ENCODE peak calls at places on chromosomes 12 and 14, in eight cellular contexts. Y is cardiac fibroblast; B is upper lobe of left lung; I is IMR-90; G is choroid plexus epithelial cell; X is breast epithelium; P is CD4-positive, alpha-beta T cell; L is RWPE1. A is an unnamed sample.

GRCh38 chr12:53596920-53597363 is 29.2 kb downstream of the ATF7 start:
- DNase-seq in Y (peak), B (no peak), I (peak), G (peak), X (no peak), P (no peak), L (no peak), A (peak)

GRCh38 chr12:32595251-32595650 is 83.8 kb upstream of the DNM1L start:
- DNase-seq in Y (peak), B (no peak), I (peak), G (peak), X (no peak), P (no peak), L (no peak), A (peak)

GRCh38 chr12:57591567-57592325 is 754 bp downstream of the PIP4K2C start:
- DNase-seq in Y (peak), B (peak), I (peak), G (peak), X (peak), P (no peak), L (no peak), A (no peak)

GRCh38 chr12:53892760-53893159 is 45.9 kb upstream of the HOXC13 start:
- DNase-seq in Y (no peak), B (no peak), I (no peak), G (no peak), X (no peak), P (no peak), L (no peak), A (no peak)

GRCh38 chr12:26466709-26467108 is 271.3 kb downstream of the SSPN start:
- DNase-seq in Y (no peak), B (no peak), I (no peak), G (peak), X (no peak), P (no peak), L (no peak), A (no peak)

GRCh38 chr12:52015393-52016081 is 8.8 kb downstream of the TAMALIN start:
- DNase-seq in Y (no peak), B (peak), I (no peak), G (no peak), X (no peak), P (no peak), L (no peak), A (no peak)

GRCh38 chr12:124868252-124868965 is 4.7 kb upstream of the SCARB1 start:
- DNase-seq in Y (no peak), B (no peak), I (no peak), G (no peak), X (no peak), P (no peak), L (no peak), A (no peak)

GRCh38 chr12:92136883-92137582 is 8.6 kb downstream of the BTG1 start:
- DNase-seq in Y (peak), B (no peak), I (peak), G (peak), X (no peak), P (no peak), L (peak), A (peak)

GRCh38 chr12:76198839-76199238 is 114.4 kb upstream of the NAP1L1 start:
- DNase-seq in Y (no peak), B (no peak), I (no peak), G (no peak), X (no peak), P (no peak), L (no peak), A (no peak)

GRCh38 chr14:38255673-38256357 is at the start of gene CLEC14A:
- DNase-seq in Y (no peak), B (peak), I (no peak), G (peak), X (peak), P (peak), L (no peak), A (no peak)

GRCh38 chr12:57145460-57146059 is 1.9 kb downstream of the LRP1-AS start:
- DNase-seq in Y (no peak), B (no peak), I (no peak), G (no peak), X (no peak), P (no peak), L (no peak), A (no peak)

GRCh38 chr12:118060301-118061010 is 523 bp downstream of the WSB2 start:
- DNase-seq in Y (peak), B (peak), I (no peak), G (no peak), X (peak), P (peak), L (peak), A (no peak)

GRCh38 chr12:52444647-52445595 is 7.0 kb downstream of the KRT6B start:
- DNase-seq in Y (no peak), B (no peak), I (no peak), G (no peak), X (no peak), P (no peak), L (no peak), A (no peak)

GRCh38 chr12:112978163-112979081 is at the start of gene OAS2:
- DNase-seq in Y (peak), B (peak), I (peak), G (peak), X (peak), P (peak), L (peak), A (peak)

GRCh38 chr12:72872488-72872887 is 600.3 kb downstream of the TRHDE start:
- DNase-seq in Y (no peak), B (no peak), I (no peak), G (no peak), X (no peak), P (no peak), L (no peak), A (no peak)

GRCh38 chr14:75334191-75335051 is 55.8 kb downstream of the FOS start:
- DNase-seq in Y (peak), B (no peak), I (peak), G (peak), X (no peak), P (peak), L (no peak), A (no peak)

GRCh38 chr12:77122236-77122635 is 56.9 kb upstream of the E2F7 start:
- DNase-seq in Y (peak), B (no peak), I (peak), G (peak), X (no peak), P (no peak), L (peak), A (peak)

GRCh38 chr14:34673702-34674101 is 40.7 kb downstream of the CFL2 start:
- DNase-seq in Y (no peak), B (no peak), I (no peak), G (no peak), X (no peak), P (no peak), L (no peak), A (no peak)

GRCh38 chr14:50954811-50955372 is 10.6 kb upstream of the PYGL start:
- DNase-seq in Y (peak), B (no peak), I (peak), G (peak), X (no peak), P (no peak), L (peak), A (peak)

GRCh38 chr14:40394634-40395340 is 962.6 kb upstream of the FBXO33 start:
- DNase-seq in Y (peak), B (no peak), I (no peak), G (no peak), X (no peak), P (no peak), L (no peak), A (no peak)

GRCh38 chr12:3017281-3017680 is 58.1 kb downstream of the TEAD4 start:
- DNase-seq in Y (no peak), B (peak), I (no peak), G (no peak), X (no peak), P (no peak), L (no peak), A (no peak)

GRCh38 chr12:116916714-116917114 is 6.0 kb downstream of the FBXW8 start:
- DNase-seq in Y (peak), B (no peak), I (peak), G (peak), X (no peak), P (peak), L (peak), A (peak)

GRCh38 chr12:63802012-63802608 is 22.4 kb downstream of the RXYLT1 start:
- DNase-seq in Y (peak), B (no peak), I (peak), G (peak), X (no peak), P (no peak), L (peak), A (peak)
- TF ChIP-seq CTCF in Y (peak), B (peak), I (peak), G (peak), X (peak), P (peak), L (peak), A (peak)

DNA sequence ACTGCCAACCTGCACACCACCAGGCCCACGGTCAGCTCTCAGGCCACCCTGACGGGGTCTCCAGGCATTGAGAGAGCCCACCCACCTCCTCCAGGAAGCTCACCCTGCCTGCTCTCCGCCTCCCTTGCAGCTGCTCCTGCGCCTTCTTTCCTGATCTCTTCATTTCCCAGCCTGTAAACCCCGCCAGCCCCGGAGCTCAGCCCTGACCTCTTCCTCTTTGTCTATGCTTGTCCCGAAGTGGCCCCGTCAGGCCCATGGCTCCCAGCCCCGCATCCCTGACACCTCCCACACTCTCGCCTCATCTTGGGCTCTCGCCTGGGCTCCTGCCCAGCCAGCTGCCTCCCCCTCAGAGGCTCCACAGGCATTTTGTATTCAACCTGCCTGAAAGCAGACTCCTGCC is 139.3 kb downstream of the CALM1 start:
- DNase-seq in Y (peak), B (peak), I (no peak), G (no peak), X (no peak), P (no peak), L (no peak), A (no peak)
- TF ChIP-seq CTCF in Y (no peak), B (no peak), I (no peak), G (no peak), X (no peak), P (no peak), L (no peak), A (no peak)

GRCh38 chr12:51004504-51004903 is 21.7 kb downstream of the SLC11A2 start:
- DNase-seq in Y (no peak), B (no peak), I (no peak), G (no peak), X (no peak), P (no peak), L (no peak), A (no peak)
- TF ChIP-seq CTCF in Y (no peak), B (no peak), I (no peak), G (no peak), X (no peak), P (no peak), L (no peak), A (no peak)

GRCh38 chr12:43282106-43282505 is 269.9 kb downstream of the ADAMTS20 start:
- DNase-seq in Y (peak), B (no peak), I (peak), G (peak), X (no peak), P (no peak), L (peak), A (peak)
- TF ChIP-seq CTCF in Y (no peak), B (peak), I (peak), G (peak), X (peak), P (no peak), L (peak), A (peak)

GRCh38 chr14:100653409-100653808 is 66.2 kb upstream of the BEGAIN start:
- DNase-seq in Y (no peak), B (no peak), I (no peak), G (no peak), X (no peak), P (no peak), L (no peak), A (no peak)
- TF ChIP-seq CTCF in Y (peak), B (no peak), I (peak), G (peak), X (no peak), P (peak), L (peak), A (peak)

DNA sequence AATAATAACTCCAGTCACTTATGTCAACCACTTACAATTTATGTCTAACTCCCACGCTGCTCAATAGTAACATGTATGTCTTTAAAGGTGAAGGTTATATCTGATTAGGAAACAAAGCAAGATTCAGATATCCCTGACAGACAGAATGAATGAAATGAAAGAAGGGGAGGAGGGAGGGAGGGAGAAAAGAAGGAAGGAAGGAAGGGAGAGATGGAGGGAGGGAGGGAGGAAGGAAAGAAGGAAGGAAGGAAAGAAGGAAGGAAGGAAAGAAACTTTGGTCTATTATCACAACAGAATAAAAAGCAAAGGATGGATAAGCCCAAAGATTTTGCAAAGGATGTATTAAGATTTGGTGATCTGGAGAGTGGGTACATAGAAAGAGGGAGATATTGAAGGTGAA is 433.3 kb downstream of the PRKD1 start:
- DNase-seq in Y (no peak), B (no peak), I (no peak), G (no peak), X (no peak), P (no peak), L (no peak), A (no peak)
- TF ChIP-seq CTCF in Y (no peak), B (no peak), I (no peak), G (no peak), X (no peak), P (no peak), L (no peak), A (no peak)

GRCh38 chr12:27524839-27525238 is 833 bp downstream of the PPFIBP1 start:
- DNase-seq in Y (peak), B (no peak), I (peak), G (no peak), X (no peak), P (no peak), L (peak), A (peak)
- TF ChIP-seq CTCF in Y (no peak), B (no peak), I (peak), G (peak), X (no peak), P (no peak), L (no peak), A (peak)

GRCh38 chr12:4036872-4037271 is 163.7 kb upstream of the PARP11 start:
- DNase-seq in Y (no peak), B (no peak), I (no peak), G (no peak), X (no peak), P (no peak), L (no peak), A (no peak)

GRCh38 chr12:4034926-4035325 is 161.7 kb upstream of the PARP11 start:
- DNase-seq in Y (no peak), B (no peak), I (peak), G (peak), X (no peak), P (no peak), L (no peak), A (no peak)

GRCh38 chr12:4039927-4040326 is 166.7 kb upstream of the PARP11 start:
- DNase-seq in Y (no peak), B (no peak), I (no peak), G (no peak), X (no peak), P (no peak), L (no peak), A (no peak)

GRCh38 chr12:4041191-4041885 is 168.1 kb upstream of the PARP11 start:
- DNase-seq in Y (no peak), B (no peak), I (no peak), G (no peak), X (no peak), P (no peak), L (no peak), A (no peak)

DNA sequence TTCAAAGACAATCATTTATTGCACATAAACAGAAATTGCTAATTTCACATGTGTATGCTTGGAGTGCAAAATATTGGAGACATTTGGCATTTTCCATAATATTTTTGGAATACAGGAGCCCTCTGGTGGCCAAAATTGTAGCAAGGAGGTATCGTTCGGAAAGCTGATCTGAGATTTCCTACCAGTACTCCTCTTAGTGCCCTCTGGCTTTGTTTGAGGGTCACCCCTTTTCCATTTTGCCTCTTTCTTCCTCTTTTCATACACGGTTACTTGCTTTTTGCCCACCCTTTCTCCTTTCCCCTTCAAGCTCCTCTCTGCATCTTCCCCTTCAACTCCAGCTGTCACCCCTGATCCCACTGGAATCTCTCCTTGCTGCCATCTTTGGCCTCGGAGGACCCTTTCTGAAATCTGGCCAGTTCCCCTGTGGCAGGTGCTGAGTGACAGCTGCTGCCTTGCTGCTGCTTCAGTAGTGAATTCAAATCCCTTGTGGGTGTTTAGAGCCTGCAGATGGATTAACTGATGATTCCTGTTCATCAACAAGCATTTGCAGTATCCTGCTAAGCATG is 164.6 kb upstream of the PARP11 start:
- DNase-seq in Y (peak), B (no peak), I (peak), G (peak), X (no peak), P (no peak), L (peak), A (peak)
- TF ChIP-seq CTCF in Y (peak), B (peak), I (peak), G (peak), X (peak), P (peak), L (peak), A (peak)

A was measured in HFFc6.